ENCODE peak calls at places on chromosome 21, in seven cellular contexts. W is CD4-positive, alpha-beta memory T cell; Q is NAMALWA; G is midbrain; E is GM12878; A is H54; N is fibroblast of pulmonary artery. S is an unnamed sample.

GRCh38 chr21:27112186-27112585 is 145.3 kb upstream of the ADAMTS5 start:
- DNase-seq in W (no peak), Q (no peak), G (no peak), E (no peak), A (no peak), N (no peak), S (no peak)

GRCh38 chr21:39788383-39788782 is 43.4 kb downstream of the IGSF5 start:
- DNase-seq in W (no peak), Q (no peak), G (peak), E (no peak), A (peak), N (peak), S (no peak)

GRCh38 chr21:37958493-37958892 is 42.2 kb upstream of the KCNJ6 start:
- DNase-seq in W (no peak), Q (no peak), G (no peak), E (no peak), A (no peak), N (no peak), S (no peak)

GRCh38 chr21:41754481-41754891 is 12.4 kb downstream of the RIPK4 start:
- DNase-seq in W (no peak), Q (no peak), G (no peak), E (no peak), A (no peak), N (no peak), S (no peak)

GRCh38 chr21:44485254-44485793 is 30.0 kb downstream of the LRRC3 start:
- DNase-seq in W (peak), Q (peak), G (no peak), E (no peak), A (no peak), N (no peak), S (no peak)

GRCh38 chr21:33663241-33663640 is 20.9 kb downstream of the ITSN1 start:
- DNase-seq in W (no peak), Q (no peak), G (no peak), E (no peak), A (no peak), N (no peak), S (no peak)

GRCh38 chr21:41948901-41949300 is 4.9 kb downstream of the C2CD2 start:
- DNase-seq in W (no peak), Q (no peak), G (no peak), E (no peak), A (no peak), N (no peak), S (no peak)

GRCh38 chr21:36207577-36208320 is 51.1 kb downstream of the DOP1B start:
- DNase-seq in W (no peak), Q (no peak), G (no peak), E (no peak), A (peak), N (peak), S (no peak)

GRCh38 chr21:45224189-45224938 is 63.3 kb downstream of the POFUT2 start:
- DNase-seq in W (peak), Q (no peak), G (no peak), E (no peak), A (no peak), N (no peak), S (no peak)

GRCh38 chr21:34576043-34576466 is 38.9 kb downstream of the RCAN1 start:
- DNase-seq in W (no peak), Q (no peak), G (peak), E (no peak), A (no peak), N (peak), S (no peak)

GRCh38 chr21:31446206-31446900 is 102.3 kb upstream of the TIAM1 start:
- DNase-seq in W (peak), Q (no peak), G (no peak), E (no peak), A (no peak), N (no peak), S (no peak)

GRCh38 chr21:41620982-41621381 is 113.0 kb upstream of the TMPRSS2 start:
- DNase-seq in W (no peak), Q (no peak), G (no peak), E (no peak), A (no peak), N (peak), S (no peak)

GRCh38 chr21:45874716-45875415 is 106.7 kb upstream of the COL6A1 start:
- DNase-seq in W (no peak), Q (no peak), G (no peak), E (no peak), A (peak), N (peak), S (no peak)

GRCh38 chr21:29378814-29379213 is 80.1 kb downstream of the BACH1 start:
- DNase-seq in W (no peak), Q (no peak), G (no peak), E (no peak), A (no peak), N (peak), S (no peak)

GRCh38 chr21:41833138-41834115 is 45.7 kb downstream of the PRDM15 start:
- DNase-seq in W (no peak), Q (peak), G (no peak), E (peak), A (no peak), N (no peak), S (no peak)

GRCh38 chr21:22343721-22344120 is 1345.5 kb downstream of the NCAM2 start:
- DNase-seq in W (no peak), Q (no peak), G (no peak), E (no peak), A (no peak), N (no peak), S (no peak)

GRCh38 chr21:31136891-31137290 is 98.6 kb upstream of the KRTAP19-8 start:
- DNase-seq in W (no peak), Q (peak), G (peak), E (peak), A (no peak), N (peak), S (no peak)

GRCh38 chr21:37045139-37045538 is 27.7 kb downstream of the PIGP start:
- DNase-seq in W (no peak), Q (no peak), G (no peak), E (no peak), A (no peak), N (no peak), S (peak)

GRCh38 chr21:17679002-17679600 is 66.4 kb upstream of the BTG3 start:
- DNase-seq in W (peak), Q (peak), G (peak), E (peak), A (peak), N (peak), S (peak)

GRCh38 chr21:15051652-15052554 is 12.9 kb downstream of the NRIP1 start:
- DNase-seq in W (no peak), Q (no peak), G (no peak), E (no peak), A (no peak), N (no peak), S (no peak)

GRCh38 chr21:45971487-45972352 is 9.8 kb upstream of the COL6A1 start:
- DNase-seq in W (no peak), Q (no peak), G (no peak), E (no peak), A (no peak), N (peak), S (no peak)

GRCh38 chr21:44426663-44427191 is 28.6 kb upstream of the LRRC3 start:
- DNase-seq in W (no peak), Q (no peak), G (no peak), E (no peak), A (no peak), N (no peak), S (no peak)

GRCh38 chr21:28068455-28069358 is 924.0 kb downstream of the LTN1 start:
- DNase-seq in W (no peak), Q (no peak), G (no peak), E (no peak), A (no peak), N (no peak), S (no peak)

GRCh38 chr21:43609501-43610340 is 49.6 kb downstream of the HSF2BP start:
- DNase-seq in W (no peak), Q (no peak), G (no peak), E (no peak), A (no peak), N (peak), S (no peak)

GRCh38 chr21:33914188-33914587 is 1.4 kb downstream of the ATP5PO start:
- DNase-seq in W (no peak), Q (no peak), G (no peak), E (no peak), A (no peak), N (no peak), S (no peak)

GRCh38 chr21:41817228-41817627 is 50.4 kb upstream of the RIPK4 start:
- DNase-seq in W (peak), Q (peak), G (peak), E (no peak), A (peak), N (peak), S (peak)

GRCh38 chr21:42330380-42331336 is 15.4 kb upstream of the TFF3 start:
- DNase-seq in W (no peak), Q (peak), G (no peak), E (no peak), A (no peak), N (no peak), S (no peak)

GRCh38 chr21:35850029-35850428 is 210.3 kb downstream of the SETD4 start:
- DNase-seq in W (no peak), Q (no peak), G (no peak), E (no peak), A (no peak), N (peak), S (no peak)

GRCh38 chr21:14382486-14382834 is 486 bp downstream of the HSPA13 start:
- DNase-seq in W (no peak), Q (no peak), G (no peak), E (no peak), A (peak), N (peak), S (no peak)

GRCh38 chr21:38797470-38797869 is 8.3 kb upstream of the ETS2 start:
- DNase-seq in W (no peak), Q (no peak), G (no peak), E (no peak), A (no peak), N (no peak), S (no peak)

GRCh38 chr21:41032536-41032935 is 135.4 kb upstream of the BACE2 start:
- DNase-seq in W (no peak), Q (no peak), G (no peak), E (no peak), A (no peak), N (no peak), S (no peak)

GRCh38 chr21:26148071-26148470 is 22.5 kb downstream of the APP start:
- DNase-seq in W (peak), Q (no peak), G (no peak), E (no peak), A (peak), N (peak), S (no peak)

S was measured in HL-60.